ENCODE peak calls at places on chromosomes 1 and 21, in eight cellular contexts. Z is NCI-H1092; C is activated CD4-positive, alpha-beta T cell treated with anti-CD3 and anti-CD28 coated beads, Interleukin-2, amount 50 U/mL, for 1 hour; X is CD8-positive, alpha-beta memory T cell; E is colonic mucosa; B is GM13976; Q is effector CD4-positive, alpha-beta T cell; P is T-helper 1 cell. S is an unnamed sample.

GRCh38 chr1:119871881-119872280 is 24.4 kb downstream of the ADAM30 start:
- DNase-seq in C (no peak), Q (no peak), B (no peak), P (no peak), E (no peak), Z (no peak), X (no peak), S (no peak)

GRCh38 chr1:229070168-229070567 is 200.7 kb upstream of the RAB4A start:
- DNase-seq in X (no peak), Z (peak), B (no peak), C (no peak), E (peak), P (no peak), Q (no peak), S (no peak)

GRCh38 chr1:21834094-21834493 is 22.0 kb downstream of the LDLRAD2 start:
- DNase-seq in Z (no peak), X (no peak), B (no peak), Q (no peak), P (no peak), E (no peak), C (no peak), S (no peak)

GRCh38 chr1:209815495-209815894 is 9.6 kb upstream of the IRF6 start:
- DNase-seq in Q (no peak), C (no peak), E (no peak), Z (no peak), P (no peak), B (no peak), X (no peak), S (no peak)

GRCh38 chr1:152167835-152168534 is 9.0 kb upstream of the RPTN start:
- DNase-seq in Z (no peak), Q (no peak), P (no peak), E (no peak), B (no peak), C (no peak), X (no peak), S (no peak)

GRCh38 chr1:113943028-113943811 is 14.1 kb downstream of the HIPK1 start:
- DNase-seq in Q (no peak), Z (no peak), B (no peak), X (no peak), E (no peak), P (no peak), C (no peak), S (no peak)

GRCh38 chr1:23196627-23197328 is 20.5 kb downstream of the HTR1D start:
- DNase-seq in Z (no peak), E (no peak), Q (no peak), B (no peak), P (no peak), X (no peak), C (no peak), S (no peak)

GRCh38 chr1:237108299-237109040 is 66.5 kb downstream of the RYR2 start:
- DNase-seq in X (no peak), Q (no peak), Z (no peak), B (no peak), C (no peak), E (no peak), P (no peak), S (no peak)

GRCh38 chr1:184800876-184801275 is 46.2 kb upstream of the EDEM3 start:
- DNase-seq in X (no peak), B (no peak), Q (no peak), E (no peak), P (no peak), Z (no peak), C (no peak), S (no peak)

GRCh38 chr21:45253633-45254556 is 33.8 kb downstream of the POFUT2 start:
- DNase-seq in B (no peak), C (no peak), Q (no peak), E (no peak), P (no peak), X (no peak), Z (no peak), S (no peak)

GRCh38 chr1:2302292-2302925 is 74.3 kb downstream of the SKI start:
- DNase-seq in C (no peak), P (no peak), E (no peak), Q (no peak), B (no peak), Z (no peak), X (no peak), S (no peak)

GRCh38 chr1:154453577-154454352 is 48.3 kb upstream of the TDRD10 start:
- DNase-seq in B (no peak), E (no peak), X (no peak), P (no peak), Z (no peak), C (no peak), Q (no peak), S (no peak)

GRCh38 chr21:44065428-44065827 is 41.8 kb upstream of the PWP2 start:
- DNase-seq in B (peak), P (peak), Q (peak), X (peak), C (peak), E (no peak), Z (no peak), S (peak)

GRCh38 chr1:40042337-40042736 is 1.8 kb downstream of the CAP1 start:
- DNase-seq in P (no peak), C (no peak), B (no peak), Q (no peak), X (no peak), Z (no peak), E (no peak), S (no peak)

GRCh38 chr1:109989656-109990653 is 5.4 kb downstream of the AHCYL1 start:
- DNase-seq in X (no peak), E (no peak), Z (no peak), P (no peak), Q (no peak), C (no peak), B (no peak), S (no peak)

GRCh38 chr1:233912447-233912846 is 8.0 kb downstream of the SLC35F3 start:
- DNase-seq in E (no peak), B (no peak), Z (no peak), Q (no peak), X (no peak), P (no peak), C (no peak), S (no peak)

GRCh38 chr1:95223110-95223509 is 10.9 kb upstream of the RWDD3 start:
- DNase-seq in C (no peak), Z (no peak), E (no peak), B (no peak), X (no peak), P (no peak), Q (no peak), S (no peak)

S was measured in CD4-positive, alpha-beta memory T cell.